ENCODE peak calls at places on chromosome 2, in seven cellular contexts. Y is fibroblast of mammary gland; U is stimulated activated naive CD8-positive, alpha-beta T cell treated with anti-CD3 and anti-CD28 coated beads, Interleukin-15, amount 100 ng/mL, for 72 hours; R is lower leg skin; X is endodermal cell; G is RCC 7860; H is cardiac muscle cell. P is an unnamed sample.

GRCh38 chr2:241870611-241871537 is 1.3 kb downstream of the RTP5 start:
- DNase-seq in U (no peak), Y (no peak), G (no peak), X (no peak), H (no peak), R (no peak), P (no peak)

GRCh38 chr2:156087875-156088274 is 244.6 kb downstream of the NR4A2 start:
- DNase-seq in R (no peak), X (no peak), G (peak), H (no peak), U (no peak), Y (peak), P (no peak)

GRCh38 chr2:20291106-20291564 is 59.5 kb downstream of the PUM2 start:
- DNase-seq in U (no peak), R (no peak), H (peak), X (peak), Y (peak), G (peak), P (peak)

GRCh38 chr2:191895743-191896142 is 48.9 kb upstream of the CAVIN2 start:
- DNase-seq in R (no peak), X (no peak), U (no peak), H (no peak), Y (no peak), G (peak), P (no peak)

GRCh38 chr2:147739531-147739930 is 105.3 kb upstream of the ACVR2A start:
- DNase-seq in G (no peak), Y (peak), X (no peak), R (no peak), H (no peak), U (no peak), P (no peak)

GRCh38 chr2:167953790-167954189 is 293.6 kb downstream of the STK39 start:
- DNase-seq in U (no peak), Y (no peak), G (no peak), R (no peak), X (no peak), H (no peak), P (no peak)

GRCh38 chr2:219308142-219309093 is 783 bp downstream of the PTPRN start:
- DNase-seq in H (peak), Y (peak), R (no peak), X (peak), G (peak), U (peak), P (peak)

GRCh38 chr2:224520064-224520463 is 65.1 kb downstream of the CUL3 start:
- DNase-seq in H (no peak), R (no peak), X (no peak), U (peak), Y (peak), G (no peak), P (no peak)

GRCh38 chr2:138997849-138998517 is 217.8 kb upstream of the NXPH2 start:
- DNase-seq in H (no peak), G (peak), X (no peak), R (no peak), Y (peak), U (no peak), P (no peak)

GRCh38 chr2:44751754-44752479 is 189.6 kb upstream of the SIX3 start:
- DNase-seq in U (no peak), H (no peak), G (no peak), R (no peak), Y (peak), X (peak), P (no peak)

GRCh38 chr2:10333966-10334365 is 31.3 kb downstream of the HPCAL1 start:
- DNase-seq in Y (no peak), U (no peak), G (no peak), H (no peak), R (no peak), X (no peak), P (no peak)

GRCh38 chr2:239908308-239908707 is 116.8 kb downstream of the NDUFA10 start:
- DNase-seq in H (no peak), R (peak), X (no peak), U (no peak), G (no peak), Y (no peak), P (no peak)

GRCh38 chr2:236179653-236180500 is 11.7 kb upstream of the GBX2 start:
- DNase-seq in H (no peak), X (peak), U (no peak), Y (no peak), G (peak), R (peak), P (no peak)

GRCh38 chr2:71699428-71699827 is 246.1 kb downstream of the DYSF start:
- DNase-seq in H (no peak), X (no peak), R (peak), U (no peak), G (no peak), Y (no peak), P (no peak)

GRCh38 chr2:74549685-74549971 is 4.1 kb downstream of the LOXL3 start:
- DNase-seq in Y (no peak), R (no peak), H (no peak), U (no peak), G (no peak), X (no peak), P (peak)

GRCh38 chr2:8494151-8494550 is 187.7 kb upstream of the ID2 start:
- DNase-seq in X (peak), H (no peak), R (no peak), U (no peak), Y (no peak), G (no peak), P (no peak)

GRCh38 chr2:238304116-238304515 is 15.7 kb upstream of the PER2 start:
- DNase-seq in Y (no peak), H (no peak), X (no peak), R (no peak), G (no peak), U (no peak), P (no peak)

GRCh38 chr2:161068670-161069069 is 91.6 kb upstream of the TANK start:
- DNase-seq in Y (peak), H (no peak), G (no peak), X (no peak), U (no peak), R (no peak), P (no peak)

GRCh38 chr2:96143848-96144480 is 1.3 kb downstream of the DUSP2 start:
- DNase-seq in H (no peak), Y (no peak), X (peak), G (no peak), U (peak), R (no peak), P (peak)

GRCh38 chr2:2613279-2614199 is 282.5 kb upstream of the MYT1L start:
- DNase-seq in R (peak), Y (peak), U (peak), H (peak), G (peak), X (peak), P (peak)

GRCh38 chr2:233281986-233282603 is 25.5 kb upstream of the SAG start:
- DNase-seq in U (no peak), X (no peak), R (no peak), Y (no peak), H (no peak), G (no peak), P (no peak)

GRCh38 chr2:78721302-78722033 is 304.0 kb upstream of the REG3G start:
- DNase-seq in G (no peak), H (no peak), X (no peak), U (no peak), Y (no peak), R (no peak), P (no peak)

GRCh38 chr2:108909917-108910515 is 79.0 kb downstream of the EDAR start:
- DNase-seq in H (no peak), R (peak), Y (no peak), U (no peak), X (peak), G (no peak), P (no peak)

GRCh38 chr2:9268310-9269081 is 61.9 kb downstream of the ASAP2 start:
- DNase-seq in X (no peak), G (no peak), H (no peak), Y (no peak), R (no peak), U (no peak), P (no peak)

GRCh38 chr2:160730296-160730995 is 236.8 kb upstream of the RBMS1 start:
- DNase-seq in G (no peak), X (no peak), R (no peak), Y (no peak), U (no peak), H (no peak), P (no peak)